ENCODE peak calls at places on chromosomes 1 and 21, in four cellular contexts. N, J, Y and S are unnamed samples.

GRCh38 chr1:186957339-186957738 is 128.6 kb downstream of the PLA2G4A start:
- DNase-seq in N (no peak), J (no peak), Y (no peak), S (no peak)

GRCh38 chr1:48526045-48526714 is 54.2 kb upstream of the SPATA6 start:
- DNase-seq in N (no peak), J (no peak), Y (no peak), S (peak)

GRCh38 chr1:25797939-25798338 is 2.1 kb upstream of the SELENON start:
- DNase-seq in N (peak), J (peak), Y (no peak), S (peak)

GRCh38 chr1:239676522-239677273 is 290.3 kb downstream of the CHRM3 start:
- DNase-seq in N (no peak), J (no peak), Y (no peak), S (no peak)

GRCh38 chr1:118842462-118843201 is 145.5 kb downstream of the TBX15 start:
- DNase-seq in N (no peak), J (no peak), Y (no peak), S (no peak)

GRCh38 chr1:25890249-25891034 is 14.9 kb upstream of the PAQR7 start:
- DNase-seq in N (peak), J (no peak), Y (no peak), S (no peak)

GRCh38 chr1:179105393-179105792 is 23.5 kb downstream of the TOR3A start:
- DNase-seq in N (peak), J (peak), Y (no peak), S (no peak)

GRCh38 chr1:109444376-109444775 is 18.1 kb upstream of the PSMA5 start:
- DNase-seq in N (no peak), J (no peak), Y (no peak), S (no peak)

GRCh38 chr1:46183119-46183842 is 7.0 kb upstream of the P3R3URF start:
- DNase-seq in N (no peak), J (no peak), Y (no peak), S (no peak)

GRCh38 chr1:59081795-59082194 is 215.1 kb upstream of the FGGY start:
- DNase-seq in N (no peak), J (no peak), Y (no peak), S (no peak)

DNA sequence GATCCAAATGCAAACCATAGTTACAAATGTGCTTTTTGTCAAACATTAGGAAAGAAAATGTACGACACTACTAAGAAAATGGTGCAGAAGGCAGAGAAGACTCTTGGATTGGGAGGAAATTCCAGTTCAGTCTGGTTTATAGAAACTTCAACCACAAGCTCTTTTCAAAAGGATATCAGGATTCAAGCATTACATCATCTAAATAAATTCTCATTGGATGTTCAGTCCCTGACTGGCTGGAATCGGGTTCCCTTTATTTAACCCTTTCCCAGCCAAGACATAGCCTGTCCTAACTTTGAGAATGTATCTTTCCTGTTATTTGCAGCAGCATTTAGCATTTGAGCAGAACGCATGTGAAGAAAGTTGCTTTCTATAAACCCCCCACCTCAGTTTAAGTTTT is 184.6 kb downstream of the LMO4 start:
- DNase-seq in N (no peak), J (no peak), Y (no peak), S (no peak)
- TF ChIP-seq USF1 in N (no peak), J (no peak), Y (no peak), S (no peak)

DNA sequence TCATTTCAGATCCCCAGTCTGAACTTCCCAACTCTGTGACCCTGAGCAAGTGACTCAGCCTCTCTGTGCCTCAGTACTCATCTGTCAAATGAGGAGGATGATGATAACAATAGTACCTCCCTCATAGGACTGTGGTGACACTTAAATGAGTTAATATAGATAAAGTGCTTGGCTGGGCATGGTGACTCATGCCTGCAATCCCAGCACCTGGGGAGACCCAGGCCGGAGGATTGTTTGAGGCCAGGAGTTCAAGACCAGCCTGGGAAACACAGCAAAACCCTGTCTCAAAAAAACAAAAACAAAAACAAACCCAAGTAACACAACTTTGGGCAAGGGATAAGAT is 4.8 kb upstream of the ECE1 start:
- DNase-seq in N (no peak), J (peak), Y (no peak), S (no peak)
- TF ChIP-seq USF1 in N (no peak), J (no peak), Y (no peak), S (no peak)

DNA sequence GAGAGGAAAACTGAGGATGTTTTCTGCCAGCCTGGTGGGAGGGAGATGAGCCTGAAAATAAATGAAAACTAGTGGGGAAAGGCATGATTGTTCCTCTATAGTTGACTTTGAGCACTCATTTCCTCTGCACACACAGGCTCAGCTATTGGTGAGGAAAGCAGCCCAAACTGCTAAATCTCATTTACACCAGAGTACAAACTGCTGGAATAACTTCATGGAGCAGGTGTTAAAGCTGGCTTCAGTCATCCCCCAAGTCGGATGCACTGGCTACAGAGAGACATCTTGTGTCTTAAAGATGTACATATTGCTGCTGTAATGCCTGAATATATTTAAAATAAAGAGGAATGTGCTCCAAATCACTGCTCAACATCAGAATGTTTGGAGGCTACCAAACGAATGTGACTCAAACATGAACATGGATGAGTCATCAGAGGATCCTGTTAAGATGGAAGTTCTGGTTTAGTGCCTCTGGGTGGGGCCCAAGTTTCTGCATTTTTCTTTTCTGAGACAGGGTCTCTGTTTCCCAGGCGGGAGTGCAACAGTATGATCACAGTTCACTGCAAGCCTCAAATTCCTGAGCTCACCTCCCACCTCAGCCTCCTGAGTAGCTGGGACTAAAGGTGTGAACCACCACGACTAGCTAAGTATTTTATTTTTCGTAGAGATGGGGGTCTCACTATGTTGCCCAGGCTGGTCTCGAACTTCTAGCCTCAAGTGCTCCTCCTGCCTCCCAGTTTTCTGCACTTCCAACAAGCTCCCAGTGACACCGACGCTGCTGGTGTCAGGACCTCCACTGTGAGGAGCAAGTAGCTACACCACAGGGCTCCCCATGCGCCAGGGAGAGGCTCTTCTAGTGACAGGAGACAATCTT is 79.0 kb upstream of the KRTAP19-8 start:
- DNase-seq in N (no peak), J (no peak), Y (no peak), S (no peak)
- TF ChIP-seq USF1 in N (no peak), J (no peak), Y (no peak), S (no peak)

DNA sequence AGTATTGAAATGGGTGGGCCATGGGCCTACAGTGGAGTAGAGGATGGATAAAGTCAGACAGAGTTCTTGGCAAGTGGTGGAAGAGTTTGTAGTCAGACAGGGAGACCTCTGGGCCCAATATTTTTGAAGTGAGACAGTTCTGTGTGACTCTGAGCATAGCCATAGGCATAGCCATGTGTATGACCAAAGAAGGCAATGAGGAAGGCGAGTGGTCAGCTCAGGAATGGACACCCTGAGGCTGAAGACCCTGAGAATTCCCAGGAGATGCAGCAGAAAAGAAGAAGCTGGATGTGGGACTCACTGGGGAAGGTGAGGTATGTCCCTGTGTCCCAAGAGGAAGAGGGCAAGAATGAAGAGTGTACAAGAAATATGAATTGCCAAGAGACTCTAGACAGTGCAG is 210.6 kb upstream of the IRF2BP2 start:
- DNase-seq in N (no peak), J (no peak), Y (no peak), S (no peak)
- TF ChIP-seq USF1 in N (no peak), J (no peak), Y (no peak), S (no peak)

GRCh38 chr1:7288992-7289391 is 482.1 kb upstream of the VAMP3 start:
- DNase-seq in N (no peak), J (no peak), Y (no peak), S (no peak)

GRCh38 chr1:7292714-7293419 is 478.2 kb upstream of the VAMP3 start:
- DNase-seq in N (no peak), J (no peak), Y (no peak), S (no peak)

GRCh38 chr1:7292033-7292681 is 478.9 kb upstream of the VAMP3 start:
- DNase-seq in N (no peak), J (no peak), Y (no peak), S (no peak)

GRCh38 chr1:7289694-7290093 is 481.4 kb upstream of the VAMP3 start:
- DNase-seq in N (no peak), J (no peak), Y (no peak), S (no peak)

DNA sequence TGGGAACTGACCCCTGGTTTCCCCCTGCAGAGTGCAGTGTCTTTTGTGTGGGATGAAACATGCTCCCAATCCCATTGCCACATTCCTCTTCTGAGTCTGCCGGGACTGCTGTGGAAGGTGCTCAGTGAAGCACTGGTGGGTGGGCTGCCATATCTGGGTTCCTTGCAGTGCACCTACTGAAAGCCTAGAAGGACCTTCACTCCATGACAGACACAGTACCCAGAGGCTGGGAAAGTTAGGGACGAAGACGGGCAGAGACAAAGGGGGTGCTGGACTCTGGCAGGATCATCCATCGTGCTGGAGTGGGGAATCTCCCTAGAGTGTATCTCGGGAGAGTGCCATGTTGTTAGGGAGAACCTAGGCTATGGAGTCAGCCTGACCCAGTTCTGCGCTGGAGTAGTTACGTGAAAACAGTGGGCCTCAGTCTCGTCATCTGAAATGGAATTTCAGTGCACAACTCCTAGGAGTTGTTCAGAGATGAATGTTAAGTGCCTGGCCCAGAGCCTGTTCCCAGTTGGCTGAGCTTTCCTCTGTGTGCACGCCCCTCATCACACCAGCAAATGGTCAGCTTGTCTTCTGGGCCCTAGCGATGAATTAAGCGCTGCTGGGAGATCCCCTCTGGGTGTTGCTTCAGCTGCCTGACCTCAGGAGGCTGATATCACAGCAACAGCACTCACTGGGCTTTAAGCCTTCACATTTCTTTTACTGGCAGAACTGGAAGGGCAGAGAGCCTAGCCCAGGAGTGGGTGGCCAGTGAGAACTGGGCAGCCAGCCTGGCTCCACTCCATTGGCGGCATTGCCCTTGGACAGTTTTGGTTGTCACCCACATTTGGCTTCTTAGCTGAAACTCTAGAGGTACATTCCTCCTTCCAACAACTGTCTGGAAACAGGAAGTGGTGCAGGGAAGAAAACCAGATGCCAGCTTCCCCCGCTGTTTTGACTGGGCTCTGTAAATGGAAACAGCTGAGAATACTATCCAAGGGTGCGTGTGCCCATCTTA is 479.8 kb upstream of the VAMP3 start:
- DNase-seq in N (no peak), J (no peak), Y (no peak), S (peak)
- TF ChIP-seq USF1 in N (no peak), J (no peak), Y (no peak), S (no peak)

GRCh38 chr1:115332813-115333608 is 5.0 kb downstream of the NGF start:
- DNase-seq in N (no peak), J (no peak), Y (no peak), S (no peak)

GRCh38 chr1:115338457-115338820 is 390 bp upstream of the NGF start:
- DNase-seq in N (peak), J (no peak), Y (no peak), S (no peak)

GRCh38 chr1:115337276-115337632 is 795 bp downstream of the NGF start:
- DNase-seq in N (no peak), J (no peak), Y (no peak), S (no peak)

GRCh38 chr1:115337633-115338456 is at the start of gene NGF:
- DNase-seq in N (peak), J (no peak), Y (no peak), S (peak)

GRCh38 chr1:115336741-115337140 is 1.3 kb downstream of the NGF start:
- DNase-seq in N (no peak), J (no peak), Y (no peak), S (peak)
- TF ChIP-seq USF1 in N (no peak), J (no peak), Y (no peak), S (no peak)

GRCh38 chr1:30413111-30413440 is 310.3 kb downstream of the MATN1 start:
- DNase-seq in N (no peak), J (no peak), Y (no peak), S (no peak)

GRCh38 chr1:30411206-30411605 is 312.2 kb downstream of the MATN1 start:
- DNase-seq in N (no peak), J (no peak), Y (no peak), S (no peak)

GRCh38 chr1:30413606-30414005 is 309.8 kb downstream of the MATN1 start:
- DNase-seq in N (no peak), J (no peak), Y (no peak), S (no peak)

GRCh38 chr1:30414086-30414850 is 309.1 kb downstream of the MATN1 start:
- DNase-seq in N (no peak), J (no peak), Y (no peak), S (no peak)

DNA sequence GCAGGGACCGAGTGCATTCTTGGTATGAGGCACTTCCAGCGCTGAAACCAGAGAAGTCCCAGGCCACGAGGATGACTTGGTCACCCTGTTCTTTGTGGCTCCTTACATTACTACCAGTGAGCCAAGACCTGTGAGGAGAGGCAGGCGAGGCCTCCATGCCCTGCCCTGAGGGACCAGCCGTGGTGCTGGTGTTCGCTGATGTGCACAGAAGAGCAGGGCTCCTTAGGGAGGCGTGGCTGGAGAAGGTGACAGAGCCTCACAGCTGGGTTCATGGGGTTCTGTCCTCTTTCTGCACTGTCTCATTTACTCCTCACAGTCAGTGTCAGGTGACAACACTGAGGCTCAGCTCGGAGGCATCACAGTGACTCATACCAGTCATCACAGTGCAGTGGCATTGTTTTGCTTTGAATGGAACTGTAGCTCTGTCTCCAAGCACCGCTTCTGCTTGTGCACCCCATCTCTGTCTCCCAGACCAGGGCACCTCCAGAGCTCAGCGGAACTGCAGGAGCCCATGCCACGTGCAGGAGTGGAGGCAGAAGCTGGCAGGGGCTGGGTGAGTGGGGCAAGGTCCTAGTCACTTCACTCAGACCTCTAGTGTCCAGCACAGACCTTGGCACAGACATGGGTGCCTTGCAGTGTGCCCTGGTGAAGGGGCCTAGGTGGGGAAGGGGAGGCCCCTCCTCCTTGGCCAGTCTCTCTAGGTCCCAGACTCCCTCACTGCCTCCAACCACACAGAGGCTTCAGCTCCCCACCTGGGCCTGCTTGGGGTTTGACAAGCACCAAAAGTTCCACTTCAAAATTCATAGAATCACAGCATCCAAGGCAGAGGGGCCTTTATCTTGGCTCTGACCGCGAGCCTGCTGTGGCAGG is 310.9 kb downstream of the MATN1 start:
- DNase-seq in N (no peak), J (no peak), Y (no peak), S (no peak)
- TF ChIP-seq USF1 in N (no peak), J (no peak), Y (no peak), S (no peak)

GRCh38 chr21:31713973-31714740 is 17.8 kb downstream of the SCAF4 start:
- DNase-seq in N (no peak), J (peak), Y (no peak), S (no peak)
- TF ChIP-seq USF1 in N (no peak), J (no peak), Y (no peak), S (no peak)

DNA sequence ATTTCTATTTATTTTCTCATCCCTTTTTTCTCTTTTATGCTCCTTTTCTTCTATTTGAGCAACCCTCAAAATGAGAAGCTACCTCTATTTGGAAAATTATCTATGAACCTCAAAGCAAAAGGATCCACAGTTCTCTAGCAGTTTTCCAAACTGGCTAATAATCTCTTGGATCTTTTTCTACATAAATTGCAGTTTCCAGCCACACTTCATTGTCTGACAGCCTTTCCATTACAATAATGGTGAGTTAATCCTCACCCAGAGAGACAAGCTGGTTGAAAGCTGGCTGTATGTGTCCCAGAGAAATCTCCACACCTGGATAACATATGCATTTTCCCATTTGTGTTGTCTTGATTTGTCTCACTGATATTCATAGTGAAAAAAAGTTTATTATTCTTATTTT is 16.5 kb upstream of the HSD17B7 start:
- DNase-seq in N (no peak), J (no peak), Y (no peak), S (no peak)
- TF ChIP-seq USF1 in N (no peak), J (no peak), Y (no peak), S (no peak)